ENCODE peak calls at places on chromosomes 7 and 10, in four cellular contexts. One of them, this sample, is unnamed.

GRCh38 chr7:110604885-110605284 is 486.0 kb upstream of the LRRN3 start:
- DNase-seq in mucosa of gallbladder: no peak
- DNase-seq in NCI-H460: no peak
- DNase-seq in progenitor cell of endocrine pancreas: no peak
- DNase-seq in this sample: no peak

GRCh38 chr7:115635876-115636275 is 394.7 kb downstream of the TFEC start:
- DNase-seq in mucosa of gallbladder: no peak
- DNase-seq in NCI-H460: no peak
- DNase-seq in progenitor cell of endocrine pancreas: no peak
- DNase-seq in this sample: no peak

GRCh38 chr7:636396-636795 is 90.1 kb upstream of the DNAAF5 start:
- DNase-seq in progenitor cell of endocrine pancreas: no peak
- DNase-seq in mucosa of gallbladder: no peak
- DNase-seq in NCI-H460: peak
- DNase-seq in this sample: no peak

GRCh38 chr10:101961591-101962498 is 94.1 kb downstream of the ARMH3 start:
- DNase-seq in NCI-H460: no peak
- DNase-seq in mucosa of gallbladder: no peak
- DNase-seq in progenitor cell of endocrine pancreas: no peak
- DNase-seq in this sample: peak

GRCh38 chr10:34908472-34908871 is 93.4 kb upstream of the PARD3 start:
- DNase-seq in progenitor cell of endocrine pancreas: no peak
- DNase-seq in NCI-H460: no peak
- DNase-seq in mucosa of gallbladder: no peak
- DNase-seq in this sample: no peak

GRCh38 chr7:50531401-50531906 is 33.8 kb downstream of the DDC start:
- DNase-seq in progenitor cell of endocrine pancreas: no peak
- DNase-seq in NCI-H460: no peak
- DNase-seq in mucosa of gallbladder: peak
- DNase-seq in this sample: peak

GRCh38 chr7:145030754-145031153 is 194.9 kb upstream of the TPK1 start:
- DNase-seq in NCI-H460: no peak
- DNase-seq in progenitor cell of endocrine pancreas: no peak
- DNase-seq in mucosa of gallbladder: no peak
- DNase-seq in this sample: no peak

GRCh38 chr7:100568936-100569844 is 4.5 kb downstream of the SAP25 start:
- DNase-seq in mucosa of gallbladder: peak
- DNase-seq in NCI-H460: no peak
- DNase-seq in progenitor cell of endocrine pancreas: peak
- DNase-seq in this sample: no peak

GRCh38 chr7:21566094-21566493 is 23.3 kb downstream of the DNAH11 start:
- DNase-seq in progenitor cell of endocrine pancreas: no peak
- DNase-seq in NCI-H460: no peak
- DNase-seq in mucosa of gallbladder: no peak
- DNase-seq in this sample: no peak

GRCh38 chr10:52031771-52032170 is 282.3 kb upstream of the DKK1 start:
- DNase-seq in mucosa of gallbladder: no peak
- DNase-seq in progenitor cell of endocrine pancreas: no peak
- DNase-seq in NCI-H460: no peak
- DNase-seq in this sample: no peak

GRCh38 chr10:123885406-123886164 is 6.0 kb downstream of the CPXM2 start:
- DNase-seq in mucosa of gallbladder: no peak
- DNase-seq in NCI-H460: no peak
- DNase-seq in progenitor cell of endocrine pancreas: no peak
- DNase-seq in this sample: no peak

GRCh38 chr10:30980951-30981616 is 50.6 kb downstream of the ZNF438 start:
- DNase-seq in NCI-H460: no peak
- DNase-seq in mucosa of gallbladder: peak
- DNase-seq in progenitor cell of endocrine pancreas: no peak
- DNase-seq in this sample: peak

GRCh38 chr7:1948377-1948796 is 278.3 kb downstream of the ELFN1 start:
- DNase-seq in mucosa of gallbladder: no peak
- DNase-seq in progenitor cell of endocrine pancreas: no peak
- DNase-seq in NCI-H460: no peak
- DNase-seq in this sample: no peak

GRCh38 chr10:114471906-114472873 is 67.9 kb upstream of the AFAP1L2 start:
- DNase-seq in progenitor cell of endocrine pancreas: no peak
- DNase-seq in mucosa of gallbladder: peak
- DNase-seq in NCI-H460: no peak
- DNase-seq in this sample: no peak

GRCh38 chr10:78185693-78186055 is 152.0 kb downstream of the RPS24 start:
- DNase-seq in NCI-H460: no peak
- DNase-seq in progenitor cell of endocrine pancreas: no peak
- DNase-seq in mucosa of gallbladder: no peak
- DNase-seq in this sample: no peak

GRCh38 chr7:157412021-157412443 is 75.2 kb downstream of the DNAJB6 start:
- DNase-seq in mucosa of gallbladder: no peak
- DNase-seq in NCI-H460: no peak
- DNase-seq in progenitor cell of endocrine pancreas: no peak
- DNase-seq in this sample: peak